ENCODE peak calls at places on chromosomes 4 and X, in ten cellular contexts. O is A549, G is brain microvascular endothelial cell, W is cardiac fibroblast, X is dorsolateral prefrontal cortex, P is hepatocyte, S is cardiac muscle cell, N is astrocyte of the cerebellum, M is glutamatergic neuron, L is GM06990. Z is an unnamed sample.

GRCh38 chrX:17814557-17814956 is 46.5 kb downstream of the RAI2 start:
- DNase-seq in W (peak; percentile 62), P (no peak), N (peak; percentile 6), M (no peak), X (no peak), G (peak; percentile 10), S (peak; percentile 2), O (no peak), L (no peak), Z (no peak)

GRCh38 chr4:92381640-92382039 is 77.9 kb downstream of the GRID2 start:
- DNase-seq in X (no peak), M (no peak), O (no peak), S (peak; percentile 34), N (peak; percentile 31), P (no peak), W (peak; percentile 1), L (no peak), G (no peak), Z (no peak)

GRCh38 chrX:78650906-78651437 is 8.2 kb downstream of the RTL3 start:
- DNase-seq in W (peak; percentile 54), N (peak; percentile 87), X (no peak), L (peak; percentile 70), S (peak; percentile 68), M (no peak), O (no peak), P (no peak), G (peak; percentile 23), Z (no peak)

GRCh38 chrX:20740443-20740842 is 473.7 kb upstream of the RPS6KA3 start:
- DNase-seq in G (no peak), S (no peak), O (no peak), N (no peak), L (no peak), X (no peak), M (no peak), W (no peak), P (no peak), Z (no peak)

GRCh38 chr4:166003811-166004210 is 130.8 kb downstream of the TLL1 start:
- DNase-seq in N (no peak), W (no peak), X (no peak), M (no peak), L (no peak), G (no peak), P (no peak), S (no peak), O (no peak), Z (no peak)

GRCh38 chrX:138771042-138771441 is 59.5 kb upstream of the FGF13 start:
- DNase-seq in N (no peak), M (no peak), S (no peak), O (no peak), P (no peak), L (no peak), X (no peak), G (no peak), W (no peak), Z (no peak)

GRCh38 chr4:111399523-111400135 is 745.6 kb upstream of the FAM241A start:
- DNase-seq in P (no peak), S (no peak), X (no peak), M (peak; percentile 49), O (no peak), W (peak; percentile 54), G (no peak), L (no peak), N (peak; percentile 29), Z (no peak)

GRCh38 chrX:47574096-47574553 is 8.1 kb upstream of the TIMP1 start:
- DNase-seq in X (no peak), S (no peak), L (no peak), M (no peak), W (no peak), O (no peak), N (no peak), G (no peak), P (peak; percentile 35), Z (no peak)

GRCh38 chr4:126678608-126679007 is 954.1 kb upstream of the INTU start:
- DNase-seq in W (no peak), G (no peak), X (no peak), L (no peak), S (no peak), N (peak; percentile 20), M (no peak), O (no peak), P (no peak), Z (no peak)

GRCh38 chrX:17377047-17377692 is 2.2 kb downstream of the NHS start:
- DNase-seq in N (no peak), S (peak; percentile 38), X (no peak), P (peak; percentile 63), W (peak; percentile 45), O (peak; percentile 64), G (no peak), M (peak; percentile 41), L (peak; percentile 10), Z (peak; percentile 56)

GRCh38 chr4:30616943-30617646 is 103.1 kb upstream of the PCDH7 start:
- DNase-seq in S (peak; percentile 81), O (no peak), P (no peak), W (peak; percentile 77), N (no peak), G (no peak), X (no peak), L (no peak), M (no peak), Z (no peak)

DNA sequence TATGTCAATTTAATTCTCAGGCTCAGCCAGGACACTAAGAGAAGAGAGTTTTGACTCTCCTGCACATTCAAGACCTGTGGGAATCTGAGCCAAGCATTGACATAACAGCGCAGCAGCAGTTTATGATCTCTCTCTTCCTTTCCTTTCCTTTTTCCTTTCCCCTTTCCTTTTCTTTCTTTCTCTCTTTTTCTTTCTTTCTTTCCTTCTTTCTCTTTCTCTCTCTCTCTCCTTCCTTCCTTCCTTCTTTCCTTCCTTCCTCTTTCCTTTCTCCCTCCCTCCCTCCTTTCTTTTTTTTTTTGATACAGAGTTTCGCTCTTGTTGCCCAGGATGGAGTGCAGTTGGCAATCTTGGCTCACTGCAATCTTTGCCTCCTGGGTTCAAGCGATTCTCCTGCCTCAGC is 21.6 kb downstream of the SAT1 start:
- DNase-seq in W (no peak), S (no peak), N (no peak), P (no peak), L (no peak), M (no peak), O (no peak), X (no peak), G (no peak), Z (no peak)
- TF ChIP-seq CTCF in W (no peak), S (no peak), N (no peak), P (no peak), L (no peak), M (no peak), O (no peak), X (no peak), G (no peak), Z (no peak)

DNA sequence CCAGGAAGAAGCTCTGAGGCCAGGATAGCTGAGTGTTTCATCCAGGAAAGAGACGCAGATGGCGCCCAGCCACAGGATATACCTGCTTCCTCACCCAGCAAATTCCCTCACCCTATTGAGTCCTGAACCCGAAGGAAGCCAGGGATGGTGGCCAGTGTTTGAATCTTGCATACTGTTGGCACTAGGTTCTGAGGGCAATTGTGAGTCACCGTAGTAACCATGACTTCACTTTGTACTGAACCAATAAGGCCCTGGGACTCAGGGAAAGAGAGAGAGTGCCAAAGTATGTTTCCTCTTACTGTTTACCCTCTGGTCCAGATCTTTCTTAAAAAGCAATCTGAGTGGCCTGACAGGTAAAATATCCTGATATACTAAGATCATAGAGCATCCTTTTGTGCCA is 25.6 kb upstream of the SMIM10L2A start:
- DNase-seq in P (no peak), X (no peak), N (no peak), M (no peak), L (no peak), O (no peak), S (no peak), W (peak; percentile 10), G (no peak), Z (peak; percentile 11)
- TF ChIP-seq CTCF in P (no peak), X (no peak), N (no peak), M (no peak), L (no peak), O (no peak), S (no peak), W (no peak), G (no peak), Z (no peak)

GRCh38 chr4:78057600-78058560 is 757 bp downstream of the FRAS1 start:
- DNase-seq in S (peak; percentile 55), P (peak; percentile 69), M (peak; percentile 60), N (no peak), G (peak; percentile 14), L (peak; percentile 30), W (peak; percentile 32), O (peak; percentile 10), X (peak; percentile 48), Z (peak; percentile 39)

GRCh38 chr4:78057135-78057599 is at the start of gene FRAS1:
- DNase-seq in L (peak; percentile 20), M (peak; percentile 75), O (peak; percentile 17), W (no peak), G (peak; percentile 14), N (no peak), X (peak; percentile 37), S (peak; percentile 53), P (peak; percentile 79), Z (peak; percentile 41)

GRCh38 chr4:78058591-78059523 is 1.7 kb downstream of the FRAS1 start:
- DNase-seq in L (peak; percentile 14), W (peak; percentile 22), P (peak; percentile 75), N (no peak), S (peak; percentile 60), O (peak; percentile 33), G (peak; percentile 9), M (peak; percentile 64), X (peak; percentile 31), Z (peak; percentile 52)

GRCh38 chr4:78059938-78060337 is 2.8 kb downstream of the FRAS1 start:
- DNase-seq in G (no peak), X (no peak), M (no peak), O (no peak), N (no peak), P (no peak), W (no peak), S (no peak), L (no peak), Z (no peak)

GRCh38 chr4:78059524-78059889 is 2.4 kb downstream of the FRAS1 start:
- DNase-seq in M (peak; percentile 53), O (peak; percentile 57), L (no peak), P (peak; percentile 90), W (peak; percentile 75), S (peak; percentile 92), X (peak; percentile 52), N (peak; percentile 42), G (peak; percentile 60), Z (peak; percentile 69)
- TF ChIP-seq CTCF in M (peak; percentile 59), O (peak; percentile 65), L (peak; percentile 32), P (peak; percentile 84), W (peak; percentile 58), S (peak; percentile 86), X (peak; percentile 60), N (peak; percentile 64), G (peak; percentile 79), Z (peak; percentile 44)

GRCh38 chrX:22968494-22968893 is 31.3 kb upstream of the DDX53 start:
- DNase-seq in S (no peak), P (no peak), L (no peak), X (no peak), O (no peak), G (no peak), N (no peak), M (no peak), W (no peak), Z (no peak)
- TF ChIP-seq CTCF in S (no peak), P (no peak), L (no peak), X (no peak), O (no peak), G (no peak), N (no peak), M (no peak), W (no peak), Z (no peak)

Z was measured in Calu3.